ENCODE peak calls at places on chromosomes 12 and 14, in six cellular contexts. X is astrocyte of the spinal cord; P is choroid plexus epithelial cell; I is CD4-positive, alpha-beta T cell; F is SK-N-MC; V is cardiac fibroblast. C is an unnamed sample.

GRCh38 chr14:77598366-77599050 is 17.9 kb downstream of the SPTLC2 start:
- DNase-seq in X (no peak), P (peak; percentile 14), I (no peak), F (no peak), V (no peak), C (no peak)

GRCh38 chr12:44571031-44571550 is 305.0 kb downstream of the NELL2 start:
- DNase-seq in X (no peak), P (no peak), I (no peak), F (no peak), V (no peak), C (no peak)

GRCh38 chr12:71947645-71948105 is 9.0 kb downstream of the TPH2 start:
- DNase-seq in X (peak; percentile 27), P (peak; percentile 3), I (no peak), F (no peak), V (peak; percentile 47), C (no peak)

GRCh38 chr12:29088611-29089219 is 60.4 kb upstream of the FAR2 start:
- DNase-seq in X (peak; percentile 26), P (peak; percentile 63), I (no peak), F (peak; percentile 8), V (peak; percentile 54), C (no peak)

GRCh38 chr12:47520029-47520428 is 185.8 kb downstream of the RPAP3 start:
- DNase-seq in X (no peak), P (no peak), I (no peak), F (no peak), V (no peak), C (no peak)

GRCh38 chr12:109163150-109163549 is 46.8 kb downstream of the ACACB start:
- DNase-seq in X (no peak), P (no peak), I (no peak), F (no peak), V (no peak), C (no peak)

GRCh38 chr14:85125331-85125730 is 404.6 kb upstream of the FLRT2 start:
- DNase-seq in X (no peak), P (no peak), I (no peak), F (no peak), V (no peak), C (no peak)

GRCh38 chr14:96741151-96741977 is 55.8 kb upstream of the VRK1 start:
- DNase-seq in X (peak; percentile 32), P (peak; percentile 54), I (peak; percentile 60), F (no peak), V (peak; percentile 50), C (peak; percentile 54)

GRCh38 chr14:45028107-45028626 is 55.7 kb upstream of the PRPF39 start:
- DNase-seq in X (no peak), P (no peak), I (no peak), F (no peak), V (no peak), C (no peak)

GRCh38 chr12:3540387-3541320 is 49.7 kb downstream of the PRMT8 start:
- DNase-seq in X (no peak), P (no peak), I (no peak), F (no peak), V (no peak), C (no peak)

GRCh38 chr12:1974812-1975211 is 29.4 kb downstream of the DCP1B start:
- DNase-seq in X (no peak), P (peak; percentile 14), I (no peak), F (no peak), V (no peak), C (no peak)

GRCh38 chr14:62736426-62737043 is 308.7 kb downstream of the KCNH5 start:
- DNase-seq in X (no peak), P (no peak), I (no peak), F (no peak), V (no peak), C (no peak)

GRCh38 chr12:107875772-107876171 is 101.3 kb downstream of the ASCL4 start:
- DNase-seq in X (no peak), P (no peak), I (no peak), F (no peak), V (no peak), C (no peak)

GRCh38 chr12:97456792-97457191 is 5.8 kb upstream of the RMST start:
- DNase-seq in X (no peak), P (no peak), I (no peak), F (no peak), V (no peak), C (no peak)

C was measured in T follicular helper cell.